ENCODE peak calls at places on chromosomes 11 and 22, in five cellular contexts. One of them, this sample, is unnamed.

GRCh38 chr22:30541979-30542810 is 4.3 kb downstream of the SEC14L6 start:
- DNase-seq in HepG2: no peak
- DNase-seq in K562: peak
- DNase-seq in A549: no peak
- DNase-seq in GM12878: no peak
- DNase-seq in this sample: no peak

GRCh38 chr11:119248750-119249670 is 42.9 kb downstream of the CBL start:
- DNase-seq in A549: no peak
- DNase-seq in GM12878: no peak
- DNase-seq in K562: no peak
- DNase-seq in HepG2: no peak
- DNase-seq in this sample: no peak

GRCh38 chr22:23034621-23035556 is 35.4 kb upstream of the GNAZ start:
- DNase-seq in K562: peak
- DNase-seq in GM12878: no peak
- DNase-seq in A549: no peak
- DNase-seq in HepG2: no peak
- DNase-seq in this sample: no peak

GRCh38 chr11:816433-816779 is 2.3 kb upstream of the PNPLA2 start:
- DNase-seq in A549: no peak
- DNase-seq in GM12878: no peak
- DNase-seq in HepG2: no peak
- DNase-seq in K562: no peak
- DNase-seq in this sample: no peak

GRCh38 chr22:44144046-44144569 is 36.6 kb upstream of the PARVG start:
- DNase-seq in GM12878: no peak
- DNase-seq in HepG2: no peak
- DNase-seq in A549: no peak
- DNase-seq in K562: no peak
- DNase-seq in this sample: no peak

GRCh38 chr11:61952882-61953281 is 2.7 kb downstream of the BEST1 start:
- DNase-seq in K562: no peak
- DNase-seq in GM12878: no peak
- DNase-seq in A549: no peak
- DNase-seq in HepG2: no peak
- DNase-seq in this sample: no peak

GRCh38 chr22:36510966-36511881 is 4.4 kb upstream of the FOXRED2 start:
- DNase-seq in GM12878: no peak
- DNase-seq in HepG2: peak
- DNase-seq in A549: peak
- DNase-seq in K562: peak
- DNase-seq in this sample: peak

GRCh38 chr11:68962527-68963250 is 18.1 kb downstream of the MRGPRD start:
- DNase-seq in A549: no peak
- DNase-seq in GM12878: no peak
- DNase-seq in K562: no peak
- DNase-seq in HepG2: no peak
- DNase-seq in this sample: no peak

GRCh38 chr11:9565822-9566560 is 7.5 kb upstream of the WEE1 start:
- DNase-seq in HepG2: peak
- DNase-seq in GM12878: peak
- DNase-seq in K562: peak
- DNase-seq in A549: peak
- DNase-seq in this sample: peak

GRCh38 chr11:123586568-123586967 is 67.9 kb downstream of the SCN3B start:
- DNase-seq in A549: no peak
- DNase-seq in K562: no peak
- DNase-seq in HepG2: no peak
- DNase-seq in GM12878: no peak
- DNase-seq in this sample: no peak

GRCh38 chr22:23226497-23226850 is 46.2 kb downstream of the BCR start:
- DNase-seq in K562: no peak
- DNase-seq in HepG2: no peak
- DNase-seq in A549: no peak
- DNase-seq in GM12878: no peak
- DNase-seq in this sample: no peak

GRCh38 chr22:23533328-23533762 is 46.7 kb downstream of the IGLL1 start:
- DNase-seq in A549: peak
- DNase-seq in HepG2: peak
- DNase-seq in K562: peak
- DNase-seq in GM12878: no peak
- DNase-seq in this sample: peak

GRCh38 chr22:39214383-39215069 is 30.3 kb downstream of the PDGFB start:
- DNase-seq in GM12878: no peak
- DNase-seq in K562: no peak
- DNase-seq in HepG2: peak
- DNase-seq in A549: peak
- DNase-seq in this sample: no peak

GRCh38 chr22:28351585-28351984 is 328.1 kb downstream of the TTC28 start:
- DNase-seq in GM12878: no peak
- DNase-seq in K562: no peak
- DNase-seq in A549: no peak
- DNase-seq in HepG2: no peak
- DNase-seq in this sample: no peak

GRCh38 chr11:1121343-1122331 is 36.1 kb upstream of the MUC5AC start:
- DNase-seq in A549: peak
- DNase-seq in K562: no peak
- DNase-seq in GM12878: no peak
- DNase-seq in HepG2: no peak
- DNase-seq in this sample: no peak

GRCh38 chr22:17921871-17922821 is 102.2 kb downstream of the MICAL3 start:
- DNase-seq in K562: peak
- DNase-seq in GM12878: no peak
- DNase-seq in A549: no peak
- DNase-seq in HepG2: peak
- DNase-seq in this sample: no peak

GRCh38 chr11:27075192-27075591 is 34.6 kb downstream of the BBOX1 start:
- DNase-seq in HepG2: no peak
- DNase-seq in GM12878: no peak
- DNase-seq in K562: no peak
- DNase-seq in A549: no peak
- DNase-seq in this sample: no peak

GRCh38 chr22:46432164-46433068 is 96.9 kb downstream of the TRMU start:
- DNase-seq in HepG2: no peak
- DNase-seq in A549: no peak
- DNase-seq in GM12878: no peak
- DNase-seq in K562: no peak
- DNase-seq in this sample: no peak

GRCh38 chr11:32400670-32401369 is 34.5 kb downstream of the WT1 start:
- DNase-seq in A549: no peak
- DNase-seq in HepG2: no peak
- DNase-seq in K562: no peak
- DNase-seq in GM12878: no peak
- DNase-seq in this sample: no peak

GRCh38 chr22:28594784-28595324 is 84.8 kb downstream of the TTC28 start:
- DNase-seq in K562: peak
- DNase-seq in A549: peak
- DNase-seq in GM12878: no peak
- DNase-seq in HepG2: peak
- DNase-seq in this sample: peak

GRCh38 chr11:12696911-12697581 is 22.8 kb downstream of the TEAD1 start:
- DNase-seq in K562: no peak
- DNase-seq in A549: no peak
- DNase-seq in GM12878: no peak
- DNase-seq in HepG2: no peak
- DNase-seq in this sample: no peak

GRCh38 chr11:102116453-102117205 is 6.4 kb downstream of the YAP1 start:
- DNase-seq in GM12878: no peak
- DNase-seq in A549: no peak
- DNase-seq in K562: no peak
- DNase-seq in HepG2: peak
- DNase-seq in this sample: no peak

GRCh38 chr11:106397787-106398355 is 320.4 kb downstream of the AASDHPPT start:
- DNase-seq in GM12878: no peak
- DNase-seq in K562: no peak
- DNase-seq in A549: no peak
- DNase-seq in HepG2: no peak
- DNase-seq in this sample: no peak

GRCh38 chr11:16871368-16871767 is 132.9 kb downstream of the C11orf58 start:
- DNase-seq in GM12878: no peak
- DNase-seq in HepG2: no peak
- DNase-seq in A549: no peak
- DNase-seq in K562: no peak
- DNase-seq in this sample: no peak

GRCh38 chr11:18253778-18254338 is 5.4 kb upstream of the SAA2 start:
- DNase-seq in HepG2: no peak
- DNase-seq in GM12878: no peak
- DNase-seq in A549: no peak
- DNase-seq in K562: no peak
- DNase-seq in this sample: no peak

GRCh38 chr11:75029836-75030631 is 41.3 kb downstream of the NEU3 start:
- DNase-seq in GM12878: no peak
- DNase-seq in A549: no peak
- DNase-seq in HepG2: no peak
- DNase-seq in K562: peak
- DNase-seq in this sample: no peak

GRCh38 chr11:125892071-125892470 is 4.6 kb downstream of the HYLS1 start:
- DNase-seq in A549: no peak
- DNase-seq in GM12878: no peak
- DNase-seq in K562: no peak
- DNase-seq in HepG2: no peak
- DNase-seq in this sample: peak

GRCh38 chr11:72014761-72015320 is 16.1 kb downstream of the IL18BP start:
- DNase-seq in K562: no peak
- DNase-seq in A549: no peak
- DNase-seq in GM12878: no peak
- DNase-seq in HepG2: no peak
- DNase-seq in this sample: no peak

GRCh38 chr11:9139628-9140357 is 48.4 kb upstream of the SCUBE2 start:
- DNase-seq in K562: no peak
- DNase-seq in A549: no peak
- DNase-seq in GM12878: no peak
- DNase-seq in HepG2: no peak
- DNase-seq in this sample: no peak

GRCh38 chr11:73390601-73391565 is 14.7 kb downstream of the RELT start:
- DNase-seq in K562: no peak
- DNase-seq in HepG2: no peak
- DNase-seq in GM12878: no peak
- DNase-seq in A549: no peak
- DNase-seq in this sample: no peak

GRCh38 chr11:127073621-127074020 is 73.1 kb upstream of the KIRREL3 start:
- DNase-seq in K562: no peak
- DNase-seq in HepG2: no peak
- DNase-seq in A549: no peak
- DNase-seq in GM12878: no peak
- DNase-seq in this sample: no peak

GRCh38 chr11:117189191-117189940 is 9.8 kb upstream of the TAGLN start:
- DNase-seq in K562: no peak
- DNase-seq in A549: no peak
- DNase-seq in HepG2: no peak
- DNase-seq in GM12878: peak
- DNase-seq in this sample: no peak

GRCh38 chr11:29211205-29211604 is 805.6 kb downstream of the KCNA4 start:
- DNase-seq in K562: no peak
- DNase-seq in A549: no peak
- DNase-seq in GM12878: no peak
- DNase-seq in HepG2: no peak
- DNase-seq in this sample: no peak

GRCh38 chr11:68338041-68338800 is 25.8 kb downstream of the LRP5 start:
- DNase-seq in K562: no peak
- DNase-seq in HepG2: no peak
- DNase-seq in GM12878: no peak
- DNase-seq in A549: no peak
- DNase-seq in this sample: no peak

GRCh38 chr11:97965849-97966646 is 1054.7 kb upstream of the CNTN5 start:
- DNase-seq in GM12878: no peak
- DNase-seq in K562: no peak
- DNase-seq in HepG2: no peak
- DNase-seq in A549: no peak
- DNase-seq in this sample: peak

GRCh38 chr11:44949160-44950035 is 1.3 kb downstream of the TP53I11 start:
- DNase-seq in GM12878: no peak
- DNase-seq in A549: peak
- DNase-seq in HepG2: no peak
- DNase-seq in K562: peak
- DNase-seq in this sample: peak

GRCh38 chr11:55707029-55707428 is 45.0 kb downstream of the OR4C6 start:
- DNase-seq in K562: peak
- DNase-seq in GM12878: peak
- DNase-seq in A549: peak
- DNase-seq in HepG2: peak
- DNase-seq in this sample: peak
- TF ChIP-seq MYC in K562: no peak
- TF ChIP-seq MYC in GM12878: no peak
- TF ChIP-seq MYC in A549: no peak
- TF ChIP-seq MYC in HepG2: no peak
- TF ChIP-seq MYC in this sample: no peak

GRCh38 chr22:32887293-32887692 is 85.8 kb downstream of the TIMP3 start:
- DNase-seq in GM12878: no peak
- DNase-seq in A549: no peak
- DNase-seq in HepG2: no peak
- DNase-seq in K562: peak
- DNase-seq in this sample: no peak
- TF ChIP-seq MAX in GM12878: no peak
- TF ChIP-seq MAX in A549: no peak
- TF ChIP-seq MAX in HepG2: no peak
- TF ChIP-seq MAX in K562: no peak
- TF ChIP-seq MAX in this sample: no peak

GRCh38 chr22:45170001-45170466 is 6.3 kb downstream of the NUP50 start:
- DNase-seq in HepG2: no peak
- DNase-seq in A549: no peak
- DNase-seq in K562: peak
- DNase-seq in GM12878: no peak
- DNase-seq in this sample: no peak
- H3K4me2 ChIP-seq in HepG2: no peak
- H3K4me2 ChIP-seq in A549: no peak
- H3K4me2 ChIP-seq in K562: peak
- H3K4me2 ChIP-seq in GM12878: no peak
- H3K4me2 ChIP-seq in this sample: no peak

GRCh38 chr11:64238076-64238475 is 2.8 kb upstream of the FKBP2 start:
- DNase-seq in K562: no peak
- DNase-seq in A549: no peak
- DNase-seq in GM12878: no peak
- DNase-seq in HepG2: no peak
- DNase-seq in this sample: no peak
- TF ChIP-seq MYC in K562: no peak
- TF ChIP-seq MYC in A549: no peak
- TF ChIP-seq MYC in GM12878: no peak
- TF ChIP-seq MYC in HepG2: no peak
- TF ChIP-seq MYC in this sample: no peak